ENCODE peak calls at places on chromosomes 16 and 17, in six cellular contexts. D is hepatic stellate cell; T is cardiac muscle cell; K is GM23248; Z is activated T-helper 1 cell treated with anti-CD3 and anti-CD28 coated beads, Interleukin-12 subunit alpha, Interleukin-12 subunit beta, Interleukin-2, Interleukin-4 antibody, amounts not matched to agents 30 ng/mL and 10 ng/mL and 1 ng/mL, durations not matched to agents 14 hours and 24 hours and 36 hours; X is iPS-NIHi11. N is an unnamed sample.

GRCh38 chr17:45645330-45645729 is 138.8 kb upstream of the CRHR1 start:
- DNase-seq in D (no peak), T (no peak), K (no peak), Z (no peak), X (no peak), N (no peak)

GRCh38 chr17:50201226-50201854 is at the start of gene COL1A1:
- DNase-seq in D (peak), T (peak), K (peak), Z (no peak), X (peak), N (peak)

GRCh38 chr16:3856367-3857141 is 24.0 kb downstream of the CREBBP start:
- DNase-seq in D (no peak), T (no peak), K (no peak), Z (no peak), X (no peak), N (peak)

GRCh38 chr16:48366165-48367093 is 18.8 kb downstream of the SIAH1 start:
- DNase-seq in D (peak), T (peak), K (peak), Z (peak), X (peak), N (peak)

GRCh38 chr16:30902070-30902972 is 5.9 kb downstream of the CTF1 start:
- DNase-seq in D (peak), T (peak), K (peak), Z (peak), X (peak), N (peak)

GRCh38 chr17:76142044-76143041 is 1.3 kb upstream of the FOXJ1 start:
- DNase-seq in D (no peak), T (no peak), K (no peak), Z (no peak), X (no peak), N (peak)

GRCh38 chr16:85284138-85284897 is 172.0 kb upstream of the CIBAR2 start:
- DNase-seq in D (no peak), T (no peak), K (no peak), Z (no peak), X (no peak), N (no peak)

GRCh38 chr17:51397361-51398127 is 137.2 kb downstream of the UTP18 start:
- DNase-seq in D (peak), T (no peak), K (peak), Z (no peak), X (no peak), N (peak)

GRCh38 chr17:59366773-59367656 is 35.6 kb downstream of the YPEL2 start:
- DNase-seq in D (peak), T (peak), K (peak), Z (no peak), X (no peak), N (peak)

N was measured in endodermal cell.